ENCODE peak calls at places on chromosomes 12 and 14, in seven cellular contexts. X, Q, D, Y, W, H and C are unnamed samples.

GRCh38 chr14:102878970-102879460 is 43.4 kb upstream of the AMN start:
- DNase-seq in Q (no peak), H (no peak), Y (no peak), D (no peak), W (no peak), X (no peak), C (no peak)

GRCh38 chr14:105322791-105323556 is 8.4 kb downstream of the PACS2 start:
- DNase-seq in Q (no peak), D (no peak), W (no peak), X (no peak), H (no peak), Y (no peak), C (no peak)

GRCh38 chr12:59698599-59698998 is 102.8 kb downstream of the SLC16A7 start:
- DNase-seq in W (no peak), Q (no peak), H (peak), Y (peak), D (no peak), X (no peak), C (no peak)

GRCh38 chr14:34380446-34380845 is 81.6 kb downstream of the SPTSSA start:
- DNase-seq in H (no peak), D (no peak), W (no peak), Q (no peak), X (no peak), Y (no peak), C (no peak)

GRCh38 chr12:106581543-106582263 is 1.1 kb upstream of the RFX4 start:
- DNase-seq in H (no peak), Q (no peak), Y (no peak), D (no peak), X (no peak), W (no peak), C (no peak)

GRCh38 chr12:81530352-81530751 is 228.8 kb downstream of the PPFIA2 start:
- DNase-seq in W (no peak), Q (no peak), X (no peak), Y (no peak), D (no peak), H (no peak), C (no peak)

GRCh38 chr12:41141076-41141475 is 47.0 kb upstream of the PDZRN4 start:
- DNase-seq in H (no peak), W (no peak), X (no peak), Q (no peak), D (no peak), Y (no peak), C (no peak)

GRCh38 chr14:89184952-89185351 is 232.1 kb downstream of the FOXN3 start:
- DNase-seq in Q (peak), D (no peak), Y (no peak), H (no peak), W (no peak), X (no peak), C (no peak)

GRCh38 chr12:119913931-119914330 is 36.8 kb upstream of the CIT start:
- DNase-seq in D (no peak), X (no peak), W (no peak), Q (no peak), Y (no peak), H (no peak), C (no peak)

GRCh38 chr14:99619873-99620834 is 16.1 kb upstream of the CCDC85C start:
- DNase-seq in W (no peak), Q (no peak), D (no peak), Y (no peak), H (peak), X (no peak), C (no peak)

GRCh38 chr12:44874981-44875416 is 1.1 kb downstream of the NELL2 start:
- DNase-seq in X (peak), Q (no peak), W (no peak), H (no peak), Y (no peak), D (no peak), C (peak)

GRCh38 chr12:15978431-15978950 is 67.4 kb downstream of the DERA start:
- DNase-seq in W (no peak), X (no peak), D (no peak), Y (no peak), Q (no peak), H (peak), C (no peak)

GRCh38 chr12:12736759-12737676 is 19.9 kb downstream of the CDKN1B start:
- DNase-seq in Q (no peak), D (no peak), X (peak), Y (no peak), H (no peak), W (peak), C (no peak)

GRCh38 chr14:101857226-101857625 is 95.7 kb downstream of the PPP2R5C start:
- DNase-seq in Q (no peak), D (no peak), Y (no peak), X (no peak), W (no peak), H (no peak), C (no peak)

GRCh38 chr12:6662602-6662905 is 365 bp downstream of the ING4 start:
- DNase-seq in Y (no peak), X (no peak), Q (no peak), W (no peak), H (peak), D (peak), C (no peak)

GRCh38 chr12:131378176-131378842 is 332.6 kb upstream of the SFSWAP start:
- DNase-seq in Y (no peak), D (no peak), X (no peak), Q (no peak), H (no peak), W (no peak), C (no peak)

GRCh38 chr14:93246534-93246933 is 39.5 kb downstream of the UBR7 start:
- DNase-seq in H (no peak), W (no peak), Q (no peak), X (no peak), Y (no peak), D (no peak), C (no peak)

GRCh38 chr14:93970589-93970966 is 5.8 kb downstream of the ASB2 start:
- DNase-seq in D (no peak), X (peak), W (peak), Y (no peak), H (peak), Q (peak), C (no peak)

GRCh38 chr12:130192667-130193345 is 30.5 kb downstream of the FZD10 start:
- DNase-seq in H (no peak), D (no peak), W (no peak), Y (no peak), Q (no peak), X (no peak), C (no peak)

GRCh38 chr14:87187787-87188186 is 805.2 kb downstream of the GALC start:
- DNase-seq in Y (no peak), H (no peak), D (no peak), X (no peak), Q (no peak), W (no peak), C (no peak)

GRCh38 chr14:76773188-76773885 is 12.1 kb downstream of the VASH1 start:
- DNase-seq in W (no peak), Q (peak), X (no peak), D (no peak), Y (peak), H (peak), C (no peak)

GRCh38 chr12:45377815-45378214 is 161.9 kb downstream of the ANO6 start:
- DNase-seq in Q (no peak), X (no peak), H (no peak), D (no peak), W (no peak), Y (no peak), C (no peak)

GRCh38 chr14:67514650-67515385 is 18.3 kb upstream of the PLEKHH1 start:
- DNase-seq in H (peak), Y (no peak), D (peak), W (peak), Q (peak), X (peak), C (peak)

GRCh38 chr14:60025586-60025985 is 66.1 kb upstream of the PCNX4 start:
- DNase-seq in W (no peak), D (no peak), Q (no peak), X (no peak), Y (no peak), H (no peak), C (no peak)

GRCh38 chr12:89815225-89815624 is 106.6 kb upstream of the ATP2B1 start:
- DNase-seq in X (no peak), W (no peak), Y (no peak), D (no peak), H (no peak), Q (no peak), C (no peak)

GRCh38 chr12:126189856-126190255 is 1124.6 kb downstream of the AACS start:
- DNase-seq in H (no peak), W (no peak), Y (no peak), X (no peak), D (no peak), Q (no peak), C (no peak)